ENCODE peak calls at places on chromosomes 6 and 20, in four cellular contexts. One of them, this sample, is unnamed.

GRCh38 chr6:130978660-130979396 is 84.2 kb downstream of the EPB41L2 start:
- DNase-seq in naive thymus-derived CD4-positive, alpha-beta T cell: no peak
- DNase-seq in astrocyte: no peak
- DNase-seq in Karpas-422: no peak
- DNase-seq in this sample: no peak

GRCh38 chr20:32168184-32168910 is 39.2 kb downstream of the PLAGL2 start:
- DNase-seq in astrocyte: peak
- DNase-seq in naive thymus-derived CD4-positive, alpha-beta T cell: no peak
- DNase-seq in Karpas-422: no peak
- DNase-seq in this sample: no peak

GRCh38 chr6:46370622-46371021 is 120.6 kb downstream of the RCAN2 start:
- DNase-seq in astrocyte: no peak
- DNase-seq in naive thymus-derived CD4-positive, alpha-beta T cell: no peak
- DNase-seq in Karpas-422: no peak
- DNase-seq in this sample: no peak

GRCh38 chr20:58313366-58313765 is 3.9 kb downstream of the RAB22A start:
- DNase-seq in naive thymus-derived CD4-positive, alpha-beta T cell: no peak
- DNase-seq in Karpas-422: no peak
- DNase-seq in astrocyte: no peak
- DNase-seq in this sample: no peak

GRCh38 chr6:47413752-47414516 is 63.7 kb upstream of the CD2AP start:
- DNase-seq in Karpas-422: peak
- DNase-seq in astrocyte: peak
- DNase-seq in naive thymus-derived CD4-positive, alpha-beta T cell: peak
- DNase-seq in this sample: no peak

GRCh38 chr6:133377219-133377618 is 136.1 kb downstream of the EYA4 start:
- DNase-seq in Karpas-422: no peak
- DNase-seq in naive thymus-derived CD4-positive, alpha-beta T cell: no peak
- DNase-seq in astrocyte: no peak
- DNase-seq in this sample: no peak

GRCh38 chr6:3240595-3240994 is 13.1 kb upstream of the TUBB2B start:
- DNase-seq in astrocyte: no peak
- DNase-seq in naive thymus-derived CD4-positive, alpha-beta T cell: no peak
- DNase-seq in Karpas-422: no peak
- DNase-seq in this sample: no peak

GRCh38 chr20:32772046-32772445 is 9.9 kb downstream of the DNMT3B start:
- DNase-seq in Karpas-422: no peak
- DNase-seq in naive thymus-derived CD4-positive, alpha-beta T cell: no peak
- DNase-seq in astrocyte: no peak
- DNase-seq in this sample: no peak

GRCh38 chr20:23928788-23929187 is 49.2 kb upstream of the CST5 start:
- DNase-seq in naive thymus-derived CD4-positive, alpha-beta T cell: peak
- DNase-seq in Karpas-422: peak
- DNase-seq in astrocyte: no peak
- DNase-seq in this sample: no peak

GRCh38 chr20:4230651-4231050 is 215.3 kb upstream of the RNF24 start:
- DNase-seq in naive thymus-derived CD4-positive, alpha-beta T cell: no peak
- DNase-seq in astrocyte: no peak
- DNase-seq in Karpas-422: no peak
- DNase-seq in this sample: no peak

GRCh38 chr6:13412639-13413465 is 74.5 kb downstream of the GFOD1 start:
- DNase-seq in Karpas-422: no peak
- DNase-seq in astrocyte: no peak
- DNase-seq in naive thymus-derived CD4-positive, alpha-beta T cell: no peak
- DNase-seq in this sample: no peak

GRCh38 chr6:37926661-37927060 is 107.1 kb downstream of the ZFAND3 start:
- DNase-seq in naive thymus-derived CD4-positive, alpha-beta T cell: no peak
- DNase-seq in astrocyte: no peak
- DNase-seq in Karpas-422: no peak
- DNase-seq in this sample: no peak

GRCh38 chr20:30593572-30593971 is 663.9 kb upstream of the DEFB115 start:
- DNase-seq in naive thymus-derived CD4-positive, alpha-beta T cell: no peak
- DNase-seq in astrocyte: no peak
- DNase-seq in Karpas-422: no peak
- DNase-seq in this sample: no peak

GRCh38 chr6:163892814-163893561 is 478.5 kb downstream of the QKI start:
- DNase-seq in naive thymus-derived CD4-positive, alpha-beta T cell: no peak
- DNase-seq in Karpas-422: no peak
- DNase-seq in astrocyte: no peak
- DNase-seq in this sample: no peak

GRCh38 chr6:115901896-115902295 is 158.8 kb downstream of the FRK start:
- DNase-seq in naive thymus-derived CD4-positive, alpha-beta T cell: no peak
- DNase-seq in astrocyte: no peak
- DNase-seq in Karpas-422: no peak
- DNase-seq in this sample: no peak

GRCh38 chr6:81761197-81761596 is 8.7 kb upstream of the TENT5A start:
- DNase-seq in astrocyte: peak
- DNase-seq in naive thymus-derived CD4-positive, alpha-beta T cell: no peak
- DNase-seq in Karpas-422: no peak
- DNase-seq in this sample: no peak

GRCh38 chr20:59784365-59785117 is 148.9 kb downstream of the SYCP2 start:
- DNase-seq in astrocyte: no peak
- DNase-seq in naive thymus-derived CD4-positive, alpha-beta T cell: no peak
- DNase-seq in Karpas-422: no peak
- DNase-seq in this sample: no peak

GRCh38 chr6:167577891-167578361 is 248.8 kb upstream of the AFDN start:
- DNase-seq in Karpas-422: no peak
- DNase-seq in naive thymus-derived CD4-positive, alpha-beta T cell: no peak
- DNase-seq in astrocyte: no peak
- DNase-seq in this sample: no peak

GRCh38 chr6:15044146-15044882 is 201.6 kb upstream of the JARID2 start:
- DNase-seq in Karpas-422: no peak
- DNase-seq in astrocyte: peak
- DNase-seq in naive thymus-derived CD4-positive, alpha-beta T cell: no peak
- DNase-seq in this sample: no peak

GRCh38 chr6:32153252-32153834 is 598 bp upstream of the PPT2 start:
- DNase-seq in Karpas-422: no peak
- DNase-seq in naive thymus-derived CD4-positive, alpha-beta T cell: no peak
- DNase-seq in astrocyte: peak
- DNase-seq in this sample: no peak

GRCh38 chr6:131430531-131430930 is 142.5 kb upstream of the ARG1 start:
- DNase-seq in Karpas-422: no peak
- DNase-seq in naive thymus-derived CD4-positive, alpha-beta T cell: no peak
- DNase-seq in astrocyte: no peak
- DNase-seq in this sample: no peak

GRCh38 chr6:112939543-112939942 is 592.4 kb downstream of the RFPL4B start:
- DNase-seq in Karpas-422: no peak
- DNase-seq in astrocyte: peak
- DNase-seq in naive thymus-derived CD4-positive, alpha-beta T cell: no peak
- DNase-seq in this sample: no peak

GRCh38 chr6:100880149-100880900 is 804 bp downstream of the ASCC3 start:
- DNase-seq in astrocyte: peak
- DNase-seq in Karpas-422: peak
- DNase-seq in naive thymus-derived CD4-positive, alpha-beta T cell: no peak
- DNase-seq in this sample: no peak

GRCh38 chr6:143397229-143398222 is 53.0 kb downstream of the ADAT2 start:
- DNase-seq in naive thymus-derived CD4-positive, alpha-beta T cell: no peak
- DNase-seq in Karpas-422: no peak
- DNase-seq in astrocyte: peak
- DNase-seq in this sample: peak

GRCh38 chr20:29497261-29497671 is 1760.2 kb upstream of the DEFB115 start:
- DNase-seq in Karpas-422: no peak
- DNase-seq in astrocyte: no peak
- DNase-seq in naive thymus-derived CD4-positive, alpha-beta T cell: no peak
- DNase-seq in this sample: peak

GRCh38 chr20:48350291-48350988 is 477.4 kb downstream of the PREX1 start:
- DNase-seq in naive thymus-derived CD4-positive, alpha-beta T cell: no peak
- DNase-seq in Karpas-422: peak
- DNase-seq in astrocyte: no peak
- DNase-seq in this sample: no peak

GRCh38 chr6:110180228-110181008 is at the start of gene CDC40:
- DNase-seq in Karpas-422: peak
- DNase-seq in naive thymus-derived CD4-positive, alpha-beta T cell: no peak
- DNase-seq in astrocyte: no peak
- DNase-seq in this sample: no peak

GRCh38 chr6:125558907-125559306 is 190.5 kb upstream of the HEY2 start:
- DNase-seq in Karpas-422: no peak
- DNase-seq in astrocyte: no peak
- DNase-seq in naive thymus-derived CD4-positive, alpha-beta T cell: no peak
- DNase-seq in this sample: no peak

GRCh38 chr6:114121913-114122662 is 151.1 kb upstream of the HDAC2 start:
- DNase-seq in Karpas-422: no peak
- DNase-seq in naive thymus-derived CD4-positive, alpha-beta T cell: no peak
- DNase-seq in astrocyte: peak
- DNase-seq in this sample: no peak

GRCh38 chr6:13526718-13527668 is 39.6 kb upstream of the GFOD1 start:
- DNase-seq in naive thymus-derived CD4-positive, alpha-beta T cell: peak
- DNase-seq in astrocyte: peak
- DNase-seq in Karpas-422: peak
- DNase-seq in this sample: no peak

GRCh38 chr6:110549277-110549676 is 72.9 kb upstream of the SLC22A16 start:
- DNase-seq in Karpas-422: no peak
- DNase-seq in naive thymus-derived CD4-positive, alpha-beta T cell: no peak
- DNase-seq in astrocyte: no peak
- DNase-seq in this sample: no peak

GRCh38 chr20:22403860-22404608 is 180.3 kb downstream of the FOXA2 start:
- DNase-seq in naive thymus-derived CD4-positive, alpha-beta T cell: no peak
- DNase-seq in astrocyte: no peak
- DNase-seq in Karpas-422: no peak
- DNase-seq in this sample: no peak

GRCh38 chr6:149925253-149925973 is 2.5 kb upstream of the RAET1G start:
- DNase-seq in Karpas-422: peak
- DNase-seq in naive thymus-derived CD4-positive, alpha-beta T cell: no peak
- DNase-seq in astrocyte: no peak
- DNase-seq in this sample: no peak

GRCh38 chr6:31528821-31529328 is at the start of gene MCCD1:
- DNase-seq in astrocyte: no peak
- DNase-seq in naive thymus-derived CD4-positive, alpha-beta T cell: no peak
- DNase-seq in Karpas-422: peak
- DNase-seq in this sample: no peak

GRCh38 chr6:48973486-48973885 is 489.6 kb downstream of the MMUT start:
- DNase-seq in astrocyte: no peak
- DNase-seq in Karpas-422: no peak
- DNase-seq in naive thymus-derived CD4-positive, alpha-beta T cell: no peak
- DNase-seq in this sample: no peak

GRCh38 chr6:130913119-130913518 is 85.9 kb downstream of the SMLR1 start:
- DNase-seq in naive thymus-derived CD4-positive, alpha-beta T cell: peak
- DNase-seq in Karpas-422: no peak
- DNase-seq in astrocyte: no peak
- DNase-seq in this sample: no peak

GRCh38 chr6:12753034-12753433 is 36.5 kb downstream of the PHACTR1 start:
- DNase-seq in astrocyte: no peak
- DNase-seq in Karpas-422: no peak
- DNase-seq in naive thymus-derived CD4-positive, alpha-beta T cell: no peak
- DNase-seq in this sample: no peak

GRCh38 chr6:136723780-136724179 is 68.5 kb downstream of the MAP3K5 start:
- DNase-seq in naive thymus-derived CD4-positive, alpha-beta T cell: no peak
- DNase-seq in astrocyte: no peak
- DNase-seq in Karpas-422: no peak
- DNase-seq in this sample: no peak

GRCh38 chr6:142292191-142292924 is 9.4 kb upstream of the ADGRG6 start:
- DNase-seq in Karpas-422: no peak
- DNase-seq in astrocyte: no peak
- DNase-seq in naive thymus-derived CD4-positive, alpha-beta T cell: no peak
- DNase-seq in this sample: no peak

GRCh38 chr6:55825402-55826051 is 49.9 kb downstream of the BMP5 start:
- DNase-seq in Karpas-422: no peak
- DNase-seq in astrocyte: peak
- DNase-seq in naive thymus-derived CD4-positive, alpha-beta T cell: no peak
- DNase-seq in this sample: peak
- H3K4me3 ChIP-seq in Karpas-422: no peak
- H3K4me3 ChIP-seq in astrocyte: no peak
- H3K4me3 ChIP-seq in naive thymus-derived CD4-positive, alpha-beta T cell: no peak
- H3K4me3 ChIP-seq in this sample: no peak

DNA sequence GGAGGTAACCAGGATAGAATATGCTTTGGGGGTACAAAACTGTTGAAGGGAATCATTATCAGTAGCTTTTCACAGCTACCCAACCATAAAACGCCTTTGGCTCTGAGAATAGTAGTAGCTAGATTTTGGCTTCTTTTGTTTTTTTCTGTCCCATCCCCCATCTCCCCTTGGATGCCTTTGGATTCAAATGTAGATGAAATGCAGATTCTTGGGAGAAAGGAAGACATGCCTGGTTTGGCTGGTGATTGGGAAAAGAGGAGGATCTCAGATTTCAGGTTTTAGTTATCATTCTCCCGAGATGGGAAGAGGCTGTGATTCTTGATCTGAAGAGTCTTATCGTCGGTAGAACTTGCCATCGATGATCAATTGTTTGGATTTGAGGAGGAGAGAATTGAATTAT is 3.5 kb upstream of the CDYL start:
- DNase-seq in Karpas-422: no peak
- DNase-seq in astrocyte: no peak
- DNase-seq in naive thymus-derived CD4-positive, alpha-beta T cell: no peak
- DNase-seq in this sample: no peak
- H3K4me3 ChIP-seq in Karpas-422: no peak
- H3K4me3 ChIP-seq in astrocyte: no peak
- H3K4me3 ChIP-seq in naive thymus-derived CD4-positive, alpha-beta T cell: no peak
- H3K4me3 ChIP-seq in this sample: no peak

GRCh38 chr20:54084193-54084592 is 13.8 kb upstream of the BCAS1 start:
- DNase-seq in naive thymus-derived CD4-positive, alpha-beta T cell: no peak
- DNase-seq in Karpas-422: no peak
- DNase-seq in astrocyte: no peak
- DNase-seq in this sample: no peak

GRCh38 chr20:54083459-54083858 is 13.1 kb upstream of the BCAS1 start:
- DNase-seq in Karpas-422: no peak
- DNase-seq in naive thymus-derived CD4-positive, alpha-beta T cell: no peak
- DNase-seq in astrocyte: no peak
- DNase-seq in this sample: no peak

GRCh38 chr20:54085425-54085824 is 15.0 kb upstream of the BCAS1 start:
- DNase-seq in Karpas-422: no peak
- DNase-seq in naive thymus-derived CD4-positive, alpha-beta T cell: no peak
- DNase-seq in astrocyte: no peak
- DNase-seq in this sample: no peak

GRCh38 chr20:54084727-54085368 is 14.5 kb upstream of the BCAS1 start:
- DNase-seq in astrocyte: no peak
- DNase-seq in naive thymus-derived CD4-positive, alpha-beta T cell: no peak
- DNase-seq in Karpas-422: no peak
- DNase-seq in this sample: no peak

GRCh38 chr20:54082100-54082499 is 11.7 kb upstream of the BCAS1 start:
- DNase-seq in naive thymus-derived CD4-positive, alpha-beta T cell: no peak
- DNase-seq in astrocyte: no peak
- DNase-seq in Karpas-422: no peak
- DNase-seq in this sample: no peak
- H3K4me3 ChIP-seq in naive thymus-derived CD4-positive, alpha-beta T cell: no peak
- H3K4me3 ChIP-seq in astrocyte: no peak
- H3K4me3 ChIP-seq in Karpas-422: no peak
- H3K4me3 ChIP-seq in this sample: no peak

DNA sequence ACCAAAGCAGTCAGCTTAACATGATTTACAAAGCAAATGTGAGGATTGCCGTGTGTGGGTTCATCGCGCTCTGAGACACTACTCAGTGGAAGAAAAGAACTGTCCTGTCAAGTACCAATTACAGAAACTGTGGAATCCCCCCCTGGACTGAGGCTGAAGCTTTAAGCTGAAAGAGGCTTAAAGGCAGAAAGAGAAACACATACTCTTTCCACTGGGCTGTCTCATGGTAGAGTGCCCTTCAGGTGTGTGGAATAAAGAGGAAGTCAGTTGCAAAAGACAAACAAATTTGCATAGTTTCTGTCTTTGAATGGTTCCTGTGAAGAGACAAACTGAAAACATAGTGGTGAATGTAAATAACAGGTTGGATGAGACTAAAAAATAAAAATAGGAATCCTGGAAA is 560.4 kb upstream of the SYNCRIP start:
- DNase-seq in Karpas-422: no peak
- DNase-seq in naive thymus-derived CD4-positive, alpha-beta T cell: no peak
- DNase-seq in astrocyte: no peak
- DNase-seq in this sample: no peak
- H3K4me3 ChIP-seq in Karpas-422: no peak
- H3K4me3 ChIP-seq in naive thymus-derived CD4-positive, alpha-beta T cell: no peak
- H3K4me3 ChIP-seq in astrocyte: no peak
- H3K4me3 ChIP-seq in this sample: no peak

GRCh38 chr6:146545608-146546007 is 2.0 kb downstream of the RAB32 start:
- DNase-seq in astrocyte: peak
- DNase-seq in Karpas-422: no peak
- DNase-seq in naive thymus-derived CD4-positive, alpha-beta T cell: no peak
- DNase-seq in this sample: no peak
- H3K4me3 ChIP-seq in astrocyte: peak
- H3K4me3 ChIP-seq in Karpas-422: no peak
- H3K4me3 ChIP-seq in naive thymus-derived CD4-positive, alpha-beta T cell: no peak
- H3K4me3 ChIP-seq in this sample: peak

This sample was measured in epithelial cell of proximal tubule.